ENCODE peak calls at places on chromosomes 5 and 9, in four cellular contexts. D, V, K and Y are unnamed samples.
A peak's percentile ranks its signal among the peaks of the same experiment; 100 is the strongest.

GRCh38 chr5:116600876-116601275 is 26.3 kb upstream of the SEMA6A start:
- DNase-seq in D (peak; percentile 3), V (no peak), K (no peak), Y (no peak)

GRCh38 chr5:124996023-124996763 is 249.8 kb upstream of the ZNF608 start:
- DNase-seq in D (no peak), V (no peak), K (no peak), Y (no peak)

GRCh38 chr9:128733256-128733655 is 9.3 kb upstream of the ZDHHC12 start:
- DNase-seq in D (peak; percentile 54), V (no peak), K (peak; percentile 54), Y (no peak)

GRCh38 chr9:135366104-135366503 is 113.5 kb upstream of the PPP1R26 start:
- DNase-seq in D (no peak), V (no peak), K (no peak), Y (no peak)

GRCh38 chr9:88651682-88652633 is 117.0 kb downstream of the NXNL2 start:
- DNase-seq in D (peak; percentile 98), V (no peak), K (peak; percentile 92), Y (no peak)

GRCh38 chr5:163177971-163178370 is 259.4 kb upstream of the CCNG1 start:
- DNase-seq in D (no peak), V (no peak), K (no peak), Y (no peak)

GRCh38 chr5:57495688-57496087 is 13.1 kb upstream of the ACTBL2 start:
- DNase-seq in D (no peak), V (no peak), K (no peak), Y (no peak)

GRCh38 chr9:25453876-25454275 is 224.4 kb downstream of the TUSC1 start:
- DNase-seq in D (no peak), V (no peak), K (no peak), Y (no peak)

GRCh38 chr5:91957671-91958070 is 574.6 kb upstream of the ARRDC3 start:
- DNase-seq in D (no peak), V (no peak), K (no peak), Y (no peak)

GRCh38 chr5:172769324-172769597 is 1.7 kb downstream of the DUSP1 start:
- DNase-seq in D (no peak), V (no peak), K (no peak), Y (no peak)

GRCh38 chr5:99349842-99350241 is 421.0 kb upstream of the CHD1 start:
- DNase-seq in D (no peak), V (no peak), K (no peak), Y (no peak)

GRCh38 chr5:165630211-165630866 is 2124.9 kb downstream of the MAT2B start:
- DNase-seq in D (peak; percentile 8), V (no peak), K (peak; percentile 30), Y (no peak)

GRCh38 chr5:84859056-84859455 is 474.4 kb upstream of the EDIL3 start:
- DNase-seq in D (no peak), V (no peak), K (no peak), Y (no peak)

GRCh38 chr5:143141652-143142051 is 261.8 kb downstream of the NR3C1 start:
- DNase-seq in D (no peak), V (peak; percentile 52), K (no peak), Y (no peak)

GRCh38 chr5:171107650-171108049 is 201.4 kb upstream of the TLX3 start:
- DNase-seq in D (no peak), V (no peak), K (no peak), Y (no peak)

GRCh38 chr5:64977779-64978178 is 209.0 kb downstream of the CWC27 start:
- DNase-seq in D (no peak), V (peak; percentile 41), K (no peak), Y (no peak)

GRCh38 chr5:175116466-175117048 is 327.4 kb downstream of the DRD1 start:
- DNase-seq in D (no peak), V (no peak), K (no peak), Y (no peak)

GRCh38 chr9:17929506-17929905 is 350.6 kb downstream of the SH3GL2 start:
- DNase-seq in D (no peak), V (no peak), K (no peak), Y (no peak)

GRCh38 chr5:80237243-80237642 is 18.6 kb downstream of the SERINC5 start:
- DNase-seq in D (no peak), V (no peak), K (no peak), Y (no peak)

GRCh38 chr9:76370656-76371055 is 23.6 kb downstream of the RFK start:
- DNase-seq in D (no peak), V (no peak), K (no peak), Y (no peak)

GRCh38 chr9:110284211-110284849 is 28.0 kb upstream of the TXN start:
- DNase-seq in D (no peak), V (no peak), K (no peak), Y (no peak)

GRCh38 chr9:76758476-76758875 is 5.8 kb upstream of the PCA3 start:
- DNase-seq in D (no peak), V (no peak), K (no peak), Y (no peak)

GRCh38 chr9:134413890-134414731 is 87.9 kb downstream of the RXRA start:
- DNase-seq in D (peak; percentile 76), V (no peak), K (no peak), Y (peak; percentile 98)

GRCh38 chr9:131869312-131869711 is 129.4 kb upstream of the RAPGEF1 start:
- DNase-seq in D (no peak), V (no peak), K (no peak), Y (peak; percentile 13)

GRCh38 chr5:180652771-180653170 is 3.4 kb upstream of the FLT4 start:
- DNase-seq in D (no peak), V (no peak), K (no peak), Y (no peak)

GRCh38 chr9:36191290-36191645 is 547 bp downstream of the CLTA start:
- DNase-seq in D (no peak), V (no peak), K (peak; percentile 26), Y (no peak)

GRCh38 chr5:141664733-141665461 is 13.7 kb upstream of the FCHSD1 start:
- DNase-seq in D (peak; percentile 43), V (peak; percentile 80), K (peak; percentile 75), Y (no peak)

GRCh38 chr9:90009447-90009846 is 404.6 kb downstream of the GADD45G start:
- DNase-seq in D (no peak), V (peak; percentile 61), K (no peak), Y (no peak)

GRCh38 chr9:106878943-106879916 is 16.3 kb downstream of the ZNF462 start:
- DNase-seq in D (peak; percentile 66), V (no peak), K (peak; percentile 78), Y (no peak)

GRCh38 chr9:89807682-89808075 is 202.9 kb downstream of the GADD45G start:
- DNase-seq in D (no peak), V (no peak), K (no peak), Y (no peak)

GRCh38 chr9:88537743-88538055 is 2.7 kb downstream of the NXNL2 start:
- DNase-seq in D (peak; percentile 96), V (peak; percentile 83), K (peak; percentile 84), Y (no peak)

GRCh38 chr5:163687421-163687820 is 182.0 kb downstream of the MAT2B start:
- DNase-seq in D (no peak), V (no peak), K (no peak), Y (no peak)

GRCh38 chr5:80755634-80756033 is 100.9 kb upstream of the DHFR start:
- DNase-seq in D (no peak), V (no peak), K (no peak), Y (no peak)

GRCh38 chr9:83199240-83199639 is 136.3 kb upstream of the RASEF start:
- DNase-seq in D (peak; percentile 53), V (no peak), K (peak; percentile 50), Y (no peak)

GRCh38 chr5:98845878-98846277 is 72.4 kb downstream of the RGMB start:
- DNase-seq in D (no peak), V (no peak), K (no peak), Y (no peak)

GRCh38 chr9:136742640-136743391 is at the start of gene LCN10:
- DNase-seq in D (no peak), V (no peak), K (no peak), Y (no peak)
- TF ChIP-seq CTCF in D (peak; percentile 71), V (peak; percentile 26), K (no peak), Y (peak; percentile 72)

GRCh38 chr5:134851307-134851923 is 5.6 kb downstream of the C5orf24 start:
- DNase-seq in D (peak; percentile 61), V (no peak), K (no peak), Y (no peak)
- TF ChIP-seq CTCF in D (peak; percentile 76), V (no peak), K (no peak), Y (peak; percentile 78)

GRCh38 chr5:135322744-135323143 is 76.3 kb downstream of the MACROH2A1 start:
- DNase-seq in D (no peak), V (no peak), K (no peak), Y (no peak)
- TF ChIP-seq CTCF in D (no peak), V (no peak), K (no peak), Y (no peak)

GRCh38 chr9:37788328-37788727 is 3.5 kb upstream of the EXOSC3 start:
- DNase-seq in D (no peak), V (no peak), K (no peak), Y (no peak)

GRCh38 chr9:37790096-37790495 is 5.2 kb upstream of the EXOSC3 start:
- DNase-seq in D (no peak), V (no peak), K (no peak), Y (no peak)

GRCh38 chr9:37787059-37787458 is 2.2 kb upstream of the EXOSC3 start:
- DNase-seq in D (no peak), V (no peak), K (no peak), Y (peak; percentile 92)

GRCh38 chr9:37784291-37784639 is 599 bp downstream of the EXOSC3 start:
- DNase-seq in D (no peak), V (no peak), K (no peak), Y (no peak)

GRCh38 chr9:37784640-37785483 is at the start of gene EXOSC3:
- DNase-seq in D (peak; percentile 92), V (peak; percentile 88), K (peak; percentile 81), Y (peak; percentile 96)
- TF ChIP-seq CTCF in D (peak; percentile 39), V (no peak), K (no peak), Y (peak; percentile 45)

GRCh38 chr5:177131352-177131710 is 2.2 kb upstream of the NSD1 start:
- DNase-seq in D (no peak), V (no peak), K (no peak), Y (peak; percentile 58)

GRCh38 chr5:177131019-177131320 is 2.6 kb upstream of the NSD1 start:
- DNase-seq in D (no peak), V (no peak), K (no peak), Y (no peak)

GRCh38 chr5:177133119-177133844 is at the start of gene NSD1:
- DNase-seq in D (peak; percentile 57), V (peak; percentile 93), K (peak; percentile 92), Y (peak; percentile 87)

GRCh38 chr5:177132504-177133118 is 962 bp upstream of the NSD1 start:
- DNase-seq in D (no peak), V (no peak), K (no peak), Y (no peak)

DNA sequence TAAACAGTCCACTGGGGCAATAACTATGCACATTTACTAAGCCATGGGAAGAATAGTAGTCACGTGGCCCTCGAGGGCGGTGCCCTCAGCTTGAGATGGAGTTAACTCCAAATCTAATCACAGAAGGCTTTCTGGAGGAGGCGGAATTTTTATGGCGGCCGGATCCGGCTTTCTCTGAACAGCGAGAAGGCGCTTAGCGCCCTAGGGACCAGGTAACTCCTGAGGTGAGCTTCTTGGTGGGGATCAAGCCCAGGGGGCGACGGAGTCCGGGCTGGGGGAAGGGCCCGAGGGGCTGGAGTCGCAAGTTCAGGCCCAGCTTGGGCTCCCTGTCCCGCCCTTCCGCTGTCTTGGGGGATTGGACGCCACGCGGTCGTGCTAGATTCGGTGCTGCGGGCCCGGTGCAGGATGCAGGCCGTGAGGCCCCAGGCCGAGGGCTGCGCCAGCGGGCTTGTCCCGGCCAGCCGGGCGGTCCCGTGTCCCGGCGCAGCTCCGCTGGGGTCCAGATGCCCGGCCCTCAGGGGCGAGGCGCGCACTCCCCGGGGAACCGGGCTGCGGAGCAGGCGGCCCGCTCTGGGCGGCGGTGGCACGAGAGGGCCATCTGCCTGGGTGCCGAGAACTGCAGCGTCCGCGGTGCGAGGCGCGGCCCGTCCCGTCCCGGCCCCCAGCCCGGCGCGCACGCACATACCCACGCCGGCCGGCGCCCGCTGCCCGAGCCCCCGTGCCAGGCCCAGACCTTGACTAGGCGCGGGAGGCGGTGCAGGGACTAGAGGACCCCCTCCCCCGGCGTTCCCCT is 1.7 kb upstream of the NSD1 start:
- DNase-seq in D (no peak), V (no peak), K (peak; percentile 45), Y (peak; percentile 87)
- TF ChIP-seq CTCF in D (no peak), V (no peak), K (no peak), Y (no peak)